ENCODE peak calls at places on chromosomes 1 and 21, in nine cellular contexts. V is NCI-H2107; E is AG10803; S is EL; R is stromal cell of bone marrow; Q is stimulated activated CD4-positive, alpha-beta T cell treated with anti-CD3 and anti-CD28 coated beads, Interleukin-4, amount 100 ng/mL, for 4 hours; A is left colon; K is heart left ventricle; P is fibroblast of lung. H is an unnamed sample.

GRCh38 chr1:205800470-205800869 is 12.5 kb downstream of the SLC41A1 start:
- DNase-seq in P (no peak), E (no peak), S (no peak), A (no peak), K (no peak), Q (no peak), V (no peak), R (no peak), H (no peak)

GRCh38 chr1:161139765-161140164 is 7.3 kb upstream of the DEDD start:
- DNase-seq in V (peak), A (peak), E (peak), K (peak), R (peak), Q (no peak), P (no peak), S (peak), H (peak)

GRCh38 chr21:42366292-42367010 is at the start of gene TFF1:
- DNase-seq in P (no peak), S (no peak), Q (no peak), V (no peak), A (peak), E (no peak), K (no peak), R (no peak), H (no peak)

GRCh38 chr1:46557403-46557802 is 6.0 kb upstream of the KNCN start:
- DNase-seq in P (no peak), R (no peak), E (no peak), Q (no peak), S (no peak), K (no peak), A (no peak), V (peak), H (no peak)

GRCh38 chr1:244341455-244342450 is 110.0 kb downstream of the ADSS2 start:
- DNase-seq in R (no peak), A (no peak), E (peak), Q (no peak), V (peak), K (no peak), P (peak), S (no peak), H (no peak)

GRCh38 chr1:92992066-92992465 is 30.8 kb upstream of the DIPK1A start:
- DNase-seq in Q (no peak), K (no peak), R (peak), A (no peak), S (no peak), V (no peak), P (peak), E (peak), H (no peak)

GRCh38 chr1:156379420-156380165 is 10.6 kb downstream of the RHBG start:
- DNase-seq in E (peak), P (peak), V (no peak), K (no peak), R (no peak), A (no peak), Q (no peak), S (peak), H (peak)

GRCh38 chr21:40615503-40616376 is 231.2 kb downstream of the DSCAM start:
- DNase-seq in V (no peak), S (no peak), K (no peak), Q (no peak), A (no peak), P (peak), E (no peak), R (no peak), H (no peak)

GRCh38 chr1:238658766-238659165 is 727.6 kb upstream of the CHRM3 start:
- DNase-seq in Q (no peak), V (no peak), A (no peak), R (no peak), E (peak), S (peak), P (peak), K (no peak), H (no peak)

GRCh38 chr1:160374291-160374690 is 7.4 kb downstream of the NHLH1 start:
- DNase-seq in P (no peak), E (no peak), S (peak), V (no peak), R (no peak), A (no peak), K (no peak), Q (no peak), H (no peak)

H was measured in osteoblast.